ENCODE peak calls at places on chromosomes 7 and 10, in four cellular contexts. C, Q, N and M are unnamed samples.

GRCh38 chr7:108630002-108630401 is 60.3 kb downstream of the DNAJB9 start:
- DNase-seq in C (no peak), Q (no peak), N (no peak), M (no peak)

GRCh38 chr10:127485153-127485857 is 63.8 kb upstream of the NPS start:
- DNase-seq in C (no peak), Q (peak), N (no peak), M (no peak)

GRCh38 chr7:44309271-44310091 is 15.9 kb downstream of the CAMK2B start:
- DNase-seq in C (peak), Q (peak), N (peak), M (peak)

GRCh38 chr10:110069502-110069982 is 61.8 kb downstream of the ADD3 start:
- DNase-seq in C (no peak), Q (peak), N (no peak), M (no peak)

GRCh38 chr7:6169805-6170520 is 102.5 kb downstream of the CYTH3 start:
- DNase-seq in C (no peak), Q (no peak), N (no peak), M (no peak)

GRCh38 chr7:157517782-157518513 is 181.1 kb downstream of the DNAJB6 start:
- DNase-seq in C (no peak), Q (no peak), N (peak), M (no peak)

GRCh38 chr7:8131694-8132605 is 130.0 kb downstream of the ICA1 start:
- DNase-seq in C (no peak), Q (no peak), N (no peak), M (no peak)

GRCh38 chr10:88989824-88990527 is 622 bp upstream of the FAS start:
- DNase-seq in C (no peak), Q (no peak), N (no peak), M (no peak)

GRCh38 chr10:6197274-6197673 is 5.5 kb upstream of the PFKFB3 start:
- DNase-seq in C (no peak), Q (no peak), N (no peak), M (no peak)

GRCh38 chr7:158031820-158032424 is 555.7 kb downstream of the PTPRN2 start:
- DNase-seq in C (no peak), Q (no peak), N (peak), M (no peak)

GRCh38 chr10:31679931-31680330 is 248.7 kb downstream of the ARHGAP12 start:
- DNase-seq in C (no peak), Q (no peak), N (no peak), M (no peak)

GRCh38 chr7:32158751-32159360 is 88.6 kb upstream of the PDE1C start:
- DNase-seq in C (no peak), Q (no peak), N (no peak), M (no peak)

GRCh38 chr10:110103921-110104461 is 96.2 kb downstream of the ADD3 start:
- DNase-seq in C (no peak), Q (no peak), N (no peak), M (no peak)

GRCh38 chr10:129035052-129035805 is 431.8 kb upstream of the MGMT start:
- DNase-seq in C (peak), Q (no peak), N (peak), M (no peak)

GRCh38 chr10:36492590-36493510 is 632.5 kb upstream of the ANKRD30A start:
- DNase-seq in C (no peak), Q (no peak), N (no peak), M (no peak)

GRCh38 chr7:101998904-101999236 is 181.4 kb downstream of the CUX1 start:
- DNase-seq in C (no peak), Q (peak), N (no peak), M (no peak)

GRCh38 chr10:6581750-6582697 is 1.9 kb upstream of the PRKCQ start:
- DNase-seq in C (no peak), Q (peak), N (no peak), M (no peak)

GRCh38 chr10:13686331-13686752 is 99.6 kb downstream of the PRPF18 start:
- DNase-seq in C (no peak), Q (no peak), N (peak), M (no peak)

GRCh38 chr7:116924741-116925140 is 28.6 kb upstream of the ST7 start:
- DNase-seq in C (no peak), Q (no peak), N (no peak), M (no peak)

GRCh38 chr7:12138421-12138820 is 72.7 kb upstream of the TMEM106B start:
- DNase-seq in C (no peak), Q (no peak), N (no peak), M (no peak)

GRCh38 chr7:40469481-40469880 is 334.7 kb downstream of the SUGCT start:
- DNase-seq in C (no peak), Q (no peak), N (no peak), M (no peak)

GRCh38 chr7:41252551-41252950 is 450.3 kb downstream of the INHBA start:
- DNase-seq in C (no peak), Q (no peak), N (no peak), M (no peak)

GRCh38 chr10:54131833-54132232 is 669.2 kb downstream of the PCDH15 start:
- DNase-seq in C (no peak), Q (no peak), N (no peak), M (no peak)

GRCh38 chr10:112754001-112754411 is 196.0 kb upstream of the TCF7L2 start:
- DNase-seq in C (no peak), Q (no peak), N (no peak), M (no peak)

GRCh38 chr7:81150951-81151361 is 232.1 kb upstream of the SEMA3C start:
- DNase-seq in C (no peak), Q (no peak), N (no peak), M (no peak)

GRCh38 chr7:155959894-155960293 is 147.6 kb upstream of the SHH start:
- DNase-seq in C (peak), Q (no peak), N (no peak), M (no peak)

GRCh38 chr7:121994625-121995410 is 121.9 kb downstream of the PTPRZ1 start:
- DNase-seq in C (peak), Q (peak), N (no peak), M (peak)

DNA sequence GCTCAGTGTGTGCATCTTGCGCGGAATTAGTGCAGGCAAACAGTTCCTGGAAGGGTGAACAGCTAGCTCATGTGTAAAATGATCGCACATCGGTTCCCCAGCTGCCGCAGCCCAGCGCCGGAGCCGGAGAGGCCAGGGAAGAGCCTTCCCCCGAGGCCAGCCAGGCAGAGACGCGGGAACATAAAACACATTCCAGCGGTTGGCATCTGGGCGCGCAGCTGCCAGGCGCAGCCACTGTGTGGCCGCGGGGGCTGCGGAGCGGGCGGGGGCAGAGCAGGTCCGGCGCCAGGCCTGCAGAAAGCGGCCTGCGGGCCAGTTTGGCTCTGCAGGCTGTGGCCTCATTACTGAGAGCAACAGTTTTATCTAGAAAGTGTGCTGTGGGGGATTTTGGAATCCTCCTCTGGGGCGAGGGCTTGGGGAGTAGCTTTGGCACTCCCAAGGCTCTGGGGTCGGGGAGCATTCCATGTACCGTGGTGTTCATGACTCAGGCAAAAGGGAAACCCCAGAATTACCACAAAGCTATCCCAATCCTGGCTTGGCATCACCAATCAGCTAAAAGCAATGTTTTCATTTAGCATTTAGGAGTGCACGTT is 74.3 kb downstream of the SAMD9 start:
- DNase-seq in C (no peak), Q (peak), N (peak), M (no peak)
- TF ChIP-seq POLR2AphosphoS5 in C (no peak), Q (no peak), N (no peak), M (no peak)

DNA sequence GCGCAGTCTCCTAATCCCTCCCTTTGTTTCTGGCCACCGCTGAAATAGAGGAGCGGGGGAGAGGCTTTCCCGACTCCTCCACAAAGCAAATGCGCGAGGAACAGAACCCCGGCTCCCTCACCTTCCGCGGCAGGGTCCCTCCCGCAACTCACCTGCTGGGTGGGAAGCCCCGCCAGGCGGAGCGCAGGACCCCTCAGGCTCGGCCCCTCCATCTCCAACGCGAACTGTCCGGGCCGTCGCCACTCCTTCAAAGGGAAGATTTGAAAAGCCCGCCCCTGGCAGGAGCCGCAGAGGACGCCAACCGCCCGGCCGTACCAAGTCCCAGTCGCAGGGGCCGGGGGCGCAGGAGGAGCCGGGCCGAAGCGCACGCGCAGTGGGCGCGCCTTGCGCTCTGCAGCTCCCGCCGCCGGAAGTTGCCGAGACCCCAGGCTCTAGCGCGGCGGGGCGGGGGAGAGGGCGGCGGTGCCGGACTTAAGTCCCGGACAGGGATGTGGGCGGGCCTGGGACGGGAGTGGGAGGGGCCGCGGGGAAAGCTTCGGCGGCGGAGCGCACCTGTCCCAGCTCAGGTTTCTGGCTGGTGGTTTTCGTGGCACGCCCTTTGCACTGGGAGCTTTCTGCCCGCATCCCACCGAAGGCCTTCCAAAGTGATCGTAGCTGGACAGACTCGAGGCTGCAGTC is at the start of gene RTKN2:
- DNase-seq in C (peak), Q (peak), N (peak), M (peak)
- TF ChIP-seq POLR2AphosphoS5 in C (no peak), Q (peak), N (no peak), M (no peak)

GRCh38 chr7:20153567-20153966 is 63.6 kb downstream of the MACC1 start:
- DNase-seq in C (no peak), Q (no peak), N (no peak), M (no peak)

GRCh38 chr7:20157456-20157855 is 59.7 kb downstream of the MACC1 start:
- DNase-seq in C (no peak), Q (no peak), N (no peak), M (no peak)

GRCh38 chr7:20152057-20152456 is 65.1 kb downstream of the MACC1 start:
- DNase-seq in C (no peak), Q (no peak), N (no peak), M (no peak)

GRCh38 chr7:20153999-20154398 is 63.2 kb downstream of the MACC1 start:
- DNase-seq in C (no peak), Q (no peak), N (no peak), M (no peak)

DNA sequence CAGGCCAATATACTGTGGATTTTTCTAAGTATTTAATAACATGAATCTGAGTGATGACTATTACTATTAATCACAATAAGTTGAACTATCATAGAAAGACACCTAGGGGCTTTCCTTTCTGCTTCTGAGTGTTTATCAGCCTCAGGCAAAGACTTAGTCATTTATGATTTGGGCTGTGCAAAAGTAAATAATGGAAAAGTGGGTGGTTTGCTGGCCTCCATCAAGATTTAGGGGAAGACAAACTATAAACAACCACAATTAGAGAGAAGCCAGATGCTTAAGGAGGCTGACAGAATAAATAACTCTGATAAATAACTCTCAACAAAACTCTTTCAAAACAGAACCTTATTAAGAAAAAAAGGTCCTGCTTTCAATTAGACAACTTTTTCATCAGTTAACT is 64.7 kb downstream of the MACC1 start:
- DNase-seq in C (no peak), Q (no peak), N (no peak), M (no peak)
- TF ChIP-seq POLR2AphosphoS5 in C (peak), Q (no peak), N (no peak), M (no peak)

GRCh38 chr7:1007901-1008300 is 24.9 kb downstream of the CYP2W1 start:
- DNase-seq in C (peak), Q (no peak), N (no peak), M (no peak)

GRCh38 chr7:1009747-1010146 is 26.8 kb downstream of the CYP2W1 start:
- DNase-seq in C (no peak), Q (no peak), N (no peak), M (no peak)

GRCh38 chr7:1011297-1012003 is 28.5 kb downstream of the CYP2W1 start:
- DNase-seq in C (no peak), Q (no peak), N (no peak), M (no peak)

GRCh38 chr7:1010226-1010625 is 27.2 kb downstream of the CYP2W1 start:
- DNase-seq in C (no peak), Q (no peak), N (no peak), M (no peak)

DNA sequence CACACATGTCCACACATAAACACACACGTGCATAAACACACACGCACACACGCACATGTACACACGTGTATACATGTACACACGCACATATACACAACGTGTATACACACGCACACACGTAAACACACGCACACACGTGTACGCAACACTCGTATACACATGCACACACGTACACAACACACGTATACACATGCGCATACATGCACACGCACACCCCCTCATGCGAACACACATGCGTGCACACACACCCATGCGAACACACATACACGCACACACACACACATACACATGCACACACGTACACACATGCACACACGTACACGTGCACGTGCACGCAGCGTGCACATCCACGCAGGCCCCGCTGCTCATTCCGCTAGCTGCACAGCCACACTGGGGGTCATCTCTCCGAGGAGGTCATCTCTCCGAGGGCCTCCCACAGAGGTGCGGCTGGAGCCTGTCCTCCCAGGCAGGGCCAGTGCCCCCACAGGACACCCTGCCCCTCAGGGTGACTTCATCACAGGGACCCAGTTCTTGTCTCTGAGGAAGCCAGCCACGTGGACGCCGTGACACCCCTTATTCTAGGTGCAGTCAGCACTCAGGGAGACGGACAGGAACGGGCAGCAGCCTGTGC is 25.9 kb downstream of the CYP2W1 start:
- DNase-seq in C (no peak), Q (no peak), N (no peak), M (no peak)
- TF ChIP-seq POLR2AphosphoS5 in C (no peak), Q (no peak), N (no peak), M (no peak)